ENCODE peak calls at places on chromosomes 11 and 22, in nine cellular contexts. S is HCT116, D is PC-3, O is MM.1S, Q is DND-41, E is astrocyte, G is mammary epithelial cell, T is IMR-90, B is endothelial cell of umbilical vein. V is an unnamed sample. For H4K20me1, the result is how much of the 10 kb centered on the place peaks cover.

GRCh38 chr11:41720761-41721160 is 261.3 kb upstream of the LRRC4C start:
- DNase-seq in T (no peak), O (no peak), Q (no peak), B (no peak), S (no peak), E (no peak), D (no peak), G (no peak), V (no peak)

GRCh38 chr11:13216019-13217006 is 61.3 kb upstream of the BMAL1 start:
- DNase-seq in Q (no peak), D (peak), G (peak), O (no peak), B (peak), T (peak), S (peak), E (peak), V (no peak)

GRCh38 chr11:1134848-1135445 is 22.8 kb upstream of the MUC5AC start:
- DNase-seq in B (no peak), D (no peak), O (no peak), G (no peak), T (no peak), Q (no peak), E (no peak), S (no peak), V (no peak)

GRCh38 chr22:30943368-30943767 is 25.2 kb downstream of the MORC2 start:
- DNase-seq in T (no peak), B (no peak), E (no peak), D (no peak), Q (peak), O (no peak), S (no peak), G (no peak), V (no peak)

GRCh38 chr11:19670030-19670761 is 42.4 kb upstream of the NAV2 start:
- DNase-seq in E (peak), S (peak), Q (no peak), O (no peak), B (no peak), T (peak), G (peak), D (no peak), V (no peak)

GRCh38 chr11:115765803-115766239 is 261.6 kb upstream of the CADM1 start:
- DNase-seq in D (no peak), G (peak), B (no peak), E (peak), S (no peak), O (no peak), Q (peak), T (peak), V (no peak)

GRCh38 chr11:48087422-48087821 is 107.1 kb downstream of the PTPRJ start:
- DNase-seq in D (no peak), T (no peak), B (no peak), G (no peak), O (no peak), E (no peak), Q (no peak), S (no peak), V (no peak)

GRCh38 chr11:47514825-47515647 is 37.9 kb downstream of the CELF1 start:
- DNase-seq in G (peak), T (peak), E (peak), D (peak), B (peak), S (no peak), O (no peak), Q (no peak), V (peak)

GRCh38 chr11:45238724-45239123 is 47.4 kb downstream of the SYT13 start:
- DNase-seq in T (peak), B (no peak), D (peak), E (peak), O (no peak), G (peak), Q (no peak), S (no peak), V (no peak)

GRCh38 chr11:2808850-2809847 is 76.4 kb downstream of the CDKN1C start:
- DNase-seq in E (no peak), G (no peak), D (no peak), S (no peak), Q (no peak), T (no peak), B (no peak), O (no peak), V (no peak)

GRCh38 chr11:46886211-46886610 is 32.1 kb downstream of the LRP4 start:
- DNase-seq in B (no peak), T (no peak), E (no peak), G (no peak), S (no peak), O (no peak), D (no peak), Q (no peak), V (no peak)

DNA sequence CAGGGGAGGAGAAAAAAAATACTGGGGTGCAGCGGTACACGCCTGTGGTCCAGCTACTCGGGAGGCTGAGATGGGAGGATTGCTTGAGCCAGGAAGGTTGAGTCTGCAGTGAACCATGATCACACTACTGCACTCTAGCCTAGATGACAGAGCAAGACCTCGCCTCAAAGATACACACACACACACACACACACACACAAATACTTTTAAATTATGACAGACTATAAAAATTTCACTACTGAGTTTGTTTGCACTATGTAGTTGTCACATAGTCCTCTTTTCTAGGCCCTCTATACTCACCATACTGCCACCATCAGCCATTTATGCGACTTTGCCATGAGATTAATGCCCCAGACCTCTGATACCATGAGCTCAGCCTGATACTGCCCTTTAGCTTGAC is 109.6 kb downstream of the MRTFA start:
- DNase-seq in S (no peak), T (no peak), G (no peak), O (no peak), E (no peak), B (no peak), D (peak), Q (no peak), V (no peak)
- H3K27ac ChIP-seq in S (no peak), T (no peak), G (no peak), O (no peak), E (peak), B (no peak), D (peak), Q (no peak), V (no peak)

GRCh38 chr11:100686476-100686875 is 612 bp upstream of the ARHGAP42 start:
- DNase-seq in G (no peak), S (no peak), B (no peak), Q (no peak), E (no peak), O (no peak), D (no peak), T (no peak), V (no peak)
- H3K9ac ChIP-seq in G (no peak), S (peak), B (no peak), Q (peak), E (peak), O (peak), D (peak), T (no peak), V (no peak)

DNA sequence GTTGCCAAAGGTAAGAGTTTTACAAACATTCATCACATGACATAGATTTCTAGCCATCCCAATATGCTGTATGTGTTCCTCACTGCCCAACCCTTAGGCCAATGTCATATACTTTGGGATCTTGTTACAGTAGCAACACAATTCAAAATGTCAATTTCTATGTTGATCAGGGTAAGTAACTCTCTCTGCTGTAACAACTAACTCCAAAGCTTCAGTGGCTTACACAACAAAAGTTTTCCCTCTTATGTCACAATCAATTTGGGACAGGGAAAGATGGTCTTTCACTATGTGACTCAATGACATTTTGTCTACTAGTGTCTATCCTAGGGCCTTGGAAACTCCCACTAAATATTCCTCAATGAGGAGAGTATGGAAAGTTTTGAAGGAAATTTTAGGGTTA is 144.5 kb downstream of the SBF2 start:
- DNase-seq in O (no peak), S (no peak), G (no peak), E (no peak), B (no peak), Q (no peak), D (no peak), T (no peak), V (no peak)
- H4K20me1 ChIP-seq in O (under half), S (under half), G (under half), E (under half), B (under half), Q (under half), D (under half), T (under half), V (under half)

DNA sequence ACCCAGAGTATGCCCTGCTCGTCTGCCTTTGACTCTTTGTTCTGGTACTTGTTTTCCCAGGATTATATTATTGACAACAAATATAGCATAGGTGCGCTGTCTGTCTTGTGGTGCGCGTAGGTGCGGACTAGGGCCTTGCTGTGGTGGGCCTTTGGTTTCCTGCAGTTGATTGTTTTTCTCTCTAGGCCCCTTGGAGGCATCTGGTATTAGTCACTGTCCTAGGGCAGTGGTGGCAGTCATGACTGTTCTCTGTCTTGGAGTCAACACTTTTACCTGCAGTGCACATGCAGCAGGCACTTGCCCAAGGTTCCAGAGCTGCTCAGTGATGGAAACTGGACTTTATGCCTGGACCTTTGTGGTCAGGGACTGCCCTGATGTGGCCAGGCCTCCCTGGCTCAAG is 18.6 kb downstream of the PPP6R2 start:
- DNase-seq in S (no peak), G (no peak), T (no peak), D (no peak), E (no peak), O (no peak), B (no peak), Q (no peak), V (no peak)
- H3K27ac ChIP-seq in S (no peak), G (no peak), T (no peak), D (no peak), E (no peak), O (no peak), B (no peak), Q (no peak), V (no peak)

GRCh38 chr22:46295277-46295971 is 1.2 kb upstream of the GTSE1 start:
- DNase-seq in D (no peak), T (no peak), E (no peak), O (no peak), B (no peak), S (no peak), Q (no peak), G (no peak), V (peak)
- H3K9ac ChIP-seq in D (no peak), T (peak), E (peak), O (peak), B (no peak), S (peak), Q (peak), G (no peak), V (peak)

GRCh38 chr22:32714458-32715250 is 86.9 kb upstream of the TIMP3 start:
- DNase-seq in D (no peak), G (no peak), Q (no peak), B (no peak), E (peak), T (no peak), S (no peak), O (no peak), V (no peak)
- H4K20me1 ChIP-seq in D (under half), G (under half), Q (under half), B (under half), E (under half), T (under half), S (under half), O (under half), V (under half)

V was measured in Karpas-422.